ENCODE peak calls at places on chromosome 9, in four cellular contexts. F is CD8-positive, alpha-beta memory T cell; L is PC-9; S is IMR-90. T is an unnamed sample.

GRCh38 chr9:33687779-33688178 is 107.6 kb upstream of the PRSS3 start:
- DNase-seq in L (peak; percentile 8), S (peak; percentile 7), F (no peak), T (no peak)

GRCh38 chr9:129148463-129149204 is 29.4 kb downstream of the IER5L start:
- DNase-seq in S (no peak), F (no peak), L (no peak), T (no peak)

GRCh38 chr9:123121457-123121856 is 88.0 kb downstream of the GPR21 start:
- DNase-seq in F (no peak), S (no peak), L (no peak), T (no peak)

GRCh38 chr9:19440376-19440775 is 31.6 kb downstream of the ACER2 start:
- DNase-seq in S (no peak), L (no peak), F (no peak), T (no peak)

GRCh38 chr9:96447406-96447805 is 2.6 kb upstream of the HABP4 start:
- DNase-seq in S (no peak), L (no peak), F (no peak), T (no peak)

GRCh38 chr9:36207016-36207415 is 16.3 kb downstream of the CLTA start:
- DNase-seq in L (no peak), S (peak; percentile 63), F (no peak), T (no peak)

GRCh38 chr9:113808391-113809191 is 67.5 kb upstream of the ZNF618 start:
- DNase-seq in S (peak; percentile 83), L (no peak), F (no peak), T (no peak)

GRCh38 chr9:27184556-27185351 is 75.7 kb downstream of the TEK start:
- DNase-seq in S (no peak), L (no peak), F (no peak), T (peak; percentile 76)

GRCh38 chr9:70491798-70492736 is 77.6 kb upstream of the KLF9 start:
- DNase-seq in L (no peak), F (no peak), S (no peak), T (no peak)

GRCh38 chr9:107600060-107600573 is 110.5 kb upstream of the KLF4 start:
- DNase-seq in F (no peak), S (no peak), L (no peak), T (no peak)

GRCh38 chr9:98117984-98118639 is 910 bp downstream of the TRIM14 start:
- DNase-seq in F (peak; percentile 23), S (peak; percentile 28), L (peak; percentile 19), T (no peak)

GRCh38 chr9:73577867-73578266 is 426.2 kb downstream of the ANXA1 start:
- DNase-seq in L (no peak), S (no peak), F (no peak), T (no peak)

GRCh38 chr9:128078504-128079434 is 10.7 kb downstream of the SLC25A25 start:
- DNase-seq in S (peak; percentile 63), L (peak; percentile 79), F (no peak), T (no peak)

GRCh38 chr9:117189121-117189520 is 225.7 kb downstream of the ASTN2 start:
- DNase-seq in F (no peak), S (peak; percentile 5), L (no peak), T (no peak)

GRCh38 chr9:134846187-134846586 is 34.4 kb upstream of the FCN2 start:
- DNase-seq in L (no peak), F (no peak), S (no peak), T (peak; percentile 38)

GRCh38 chr9:91783876-91784672 is 166.0 kb downstream of the ROR2 start:
- DNase-seq in S (no peak), F (no peak), L (no peak), T (no peak)

GRCh38 chr9:91781116-91781515 is 168.9 kb downstream of the ROR2 start:
- DNase-seq in S (no peak), F (no peak), L (no peak), T (no peak)

GRCh38 chr9:91783411-91783810 is 166.6 kb downstream of the ROR2 start:
- DNase-seq in S (no peak), F (no peak), L (no peak), T (no peak)

GRCh38 chr9:91781906-91782305 is 168.1 kb downstream of the ROR2 start:
- DNase-seq in F (no peak), L (no peak), S (no peak), T (no peak)

DNA sequence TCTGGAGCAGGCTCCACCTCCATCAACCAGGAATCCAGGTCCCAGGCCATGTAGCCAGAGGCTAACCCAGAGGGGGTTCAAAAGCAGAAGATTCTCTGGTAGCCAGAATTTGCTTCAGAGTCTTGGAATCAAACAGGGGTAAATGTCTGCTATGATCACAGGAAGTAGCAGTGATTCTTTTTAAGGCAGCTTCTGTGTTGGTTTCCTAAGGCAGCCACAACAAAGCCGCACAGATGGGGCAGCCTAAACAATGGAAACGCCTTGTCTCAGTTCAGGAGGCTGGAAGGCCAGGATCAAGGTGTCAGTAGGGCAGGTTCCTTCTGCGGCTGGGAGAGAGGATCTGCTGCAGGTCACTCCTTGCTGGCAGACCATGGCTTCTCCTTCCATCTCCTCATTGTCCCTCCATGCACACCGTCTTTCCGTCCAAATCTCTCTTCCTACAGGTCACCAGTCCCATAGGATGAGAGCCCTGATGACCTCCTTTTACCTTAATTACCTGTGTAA is 167.3 kb downstream of the ROR2 start:
- DNase-seq in F (no peak), S (no peak), L (no peak), T (no peak)
- H3K4me3 ChIP-seq in F (no peak overlapping the region), S (no peak overlapping the region), L (no peak overlapping the region), T (no peak overlapping the region)

GRCh38 chr9:121917375-121918335 is 175.5 kb downstream of the TTLL11 start:
- DNase-seq in S (no peak), F (no peak), L (no peak), T (no peak)
- H3K4me1 ChIP-seq in S (peaks cover 2% of the 10 kb centered on the region), F (no peaks in the 10 kb centered on the region), L (peaks cover 7% of the 10 kb centered on the region), T (no peaks in the 10 kb centered on the region)

DNA sequence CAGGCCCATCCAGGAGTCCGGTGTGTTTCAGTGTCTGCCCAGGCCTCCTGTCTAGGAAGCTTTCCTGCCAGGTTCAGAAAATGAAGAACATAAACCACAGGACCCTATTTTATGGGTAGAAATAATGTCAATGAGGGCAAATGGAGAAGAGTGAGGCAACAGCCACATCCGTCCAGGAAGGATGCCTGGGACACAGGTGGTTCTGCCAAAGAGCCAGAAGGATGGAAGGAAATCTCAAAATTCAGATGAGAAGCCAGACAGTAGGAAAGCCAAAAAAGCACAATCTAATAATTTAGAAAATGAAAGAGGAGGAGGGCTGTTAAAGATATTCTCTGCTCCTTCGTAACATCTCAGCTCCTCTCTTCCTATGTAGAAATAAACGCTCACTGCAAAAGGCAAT is 262.2 kb downstream of the AUH start:
- DNase-seq in S (no peak), L (no peak), F (no peak), T (no peak)
- H3K4me3 ChIP-seq in S (no peak overlapping the region), L (no peak overlapping the region), F (no peak overlapping the region), T (no peak overlapping the region)

GRCh38 chr9:75892168-75892901 is 1.9 kb downstream of the PCSK5 start:
- DNase-seq in L (peak; percentile 63), F (no peak), S (no peak), T (peak; percentile 73)

GRCh38 chr9:75891277-75892167 is 1.0 kb downstream of the PCSK5 start:
- DNase-seq in S (peak; percentile 8), F (peak; percentile 1), L (peak; percentile 21), T (peak; percentile 67)

GRCh38 chr9:75890541-75891276 is at the start of gene PCSK5:
- DNase-seq in S (peak; percentile 89), L (peak; percentile 89), F (peak; percentile 74), T (peak; percentile 95)

GRCh38 chr9:75895112-75895511 is 4.6 kb downstream of the PCSK5 start:
- DNase-seq in F (no peak), S (no peak), L (no peak), T (no peak)

GRCh38 chr9:75893096-75893495 is 2.6 kb downstream of the PCSK5 start:
- DNase-seq in L (no peak), F (no peak), S (no peak), T (no peak)
- H3K4me1 ChIP-seq in L (peaks cover 32% of the 10 kb centered on the region), F (peaks cover 17% of the 10 kb centered on the region), S (no peaks in the 10 kb centered on the region), T (peaks cover 2% of the 10 kb centered on the region)

T was measured in aorta.